ENCODE peak calls at places on chromosomes 13 and 19, in eight cellular contexts. One of them, this sample, is unnamed.

GRCh38 chr19:23365222-23365621 is 30.0 kb downstream of the ZNF91 start:
- DNase-seq in endothelial cell: no peak
- DNase-seq in foreskin fibroblast: no peak
- DNase-seq in cardiac fibroblast: no peak
- DNase-seq in NB4: no peak
- DNase-seq in HepG2: no peak
- DNase-seq in nephron progenitor cell: no peak
- DNase-seq in pancreas: no peak
- DNase-seq in this sample: no peak

GRCh38 chr19:917323-918151 is at the start of gene KISS1R:
- DNase-seq in pancreas: peak
- DNase-seq in endothelial cell: no peak
- DNase-seq in cardiac fibroblast: peak
- DNase-seq in foreskin fibroblast: peak
- DNase-seq in HepG2: peak
- DNase-seq in nephron progenitor cell: peak
- DNase-seq in NB4: peak
- DNase-seq in this sample: peak

GRCh38 chr19:29062486-29063435 is 150.2 kb downstream of the UQCRFS1 start:
- DNase-seq in NB4: no peak
- DNase-seq in endothelial cell: no peak
- DNase-seq in HepG2: no peak
- DNase-seq in pancreas: no peak
- DNase-seq in foreskin fibroblast: no peak
- DNase-seq in cardiac fibroblast: no peak
- DNase-seq in nephron progenitor cell: no peak
- DNase-seq in this sample: no peak

GRCh38 chr13:58085819-58086218 is 454.3 kb downstream of the PCDH17 start:
- DNase-seq in HepG2: no peak
- DNase-seq in NB4: peak
- DNase-seq in pancreas: no peak
- DNase-seq in cardiac fibroblast: no peak
- DNase-seq in foreskin fibroblast: no peak
- DNase-seq in nephron progenitor cell: no peak
- DNase-seq in endothelial cell: no peak
- DNase-seq in this sample: no peak

GRCh38 chr19:50333737-50334617 is 4.8 kb upstream of the KCNC3 start:
- DNase-seq in endothelial cell: no peak
- DNase-seq in cardiac fibroblast: no peak
- DNase-seq in NB4: no peak
- DNase-seq in nephron progenitor cell: peak
- DNase-seq in pancreas: peak
- DNase-seq in HepG2: no peak
- DNase-seq in foreskin fibroblast: peak
- DNase-seq in this sample: peak

GRCh38 chr19:14404322-14404721 is 14.8 kb downstream of the DDX39A start:
- DNase-seq in endothelial cell: no peak
- DNase-seq in foreskin fibroblast: no peak
- DNase-seq in nephron progenitor cell: no peak
- DNase-seq in cardiac fibroblast: no peak
- DNase-seq in HepG2: no peak
- DNase-seq in NB4: no peak
- DNase-seq in pancreas: no peak
- DNase-seq in this sample: no peak

GRCh38 chr13:40058757-40059236 is 403.3 kb downstream of the COG6 start:
- DNase-seq in nephron progenitor cell: no peak
- DNase-seq in pancreas: no peak
- DNase-seq in endothelial cell: no peak
- DNase-seq in cardiac fibroblast: no peak
- DNase-seq in HepG2: no peak
- DNase-seq in NB4: no peak
- DNase-seq in foreskin fibroblast: no peak
- DNase-seq in this sample: no peak

GRCh38 chr13:25862156-25862555 is 189.7 kb downstream of the SHISA2 start:
- DNase-seq in pancreas: no peak
- DNase-seq in HepG2: no peak
- DNase-seq in cardiac fibroblast: no peak
- DNase-seq in NB4: no peak
- DNase-seq in nephron progenitor cell: no peak
- DNase-seq in foreskin fibroblast: no peak
- DNase-seq in endothelial cell: no peak
- DNase-seq in this sample: no peak

GRCh38 chr19:7355151-7355845 is 6.6 kb downstream of the ARHGEF18 start:
- DNase-seq in cardiac fibroblast: peak
- DNase-seq in pancreas: no peak
- DNase-seq in nephron progenitor cell: no peak
- DNase-seq in NB4: no peak
- DNase-seq in HepG2: no peak
- DNase-seq in foreskin fibroblast: peak
- DNase-seq in endothelial cell: no peak
- DNase-seq in this sample: no peak

GRCh38 chr13:110030394-110030928 is 244.1 kb upstream of the IRS2 start:
- DNase-seq in foreskin fibroblast: no peak
- DNase-seq in endothelial cell: no peak
- DNase-seq in cardiac fibroblast: no peak
- DNase-seq in pancreas: no peak
- DNase-seq in nephron progenitor cell: no peak
- DNase-seq in HepG2: no peak
- DNase-seq in NB4: no peak
- DNase-seq in this sample: no peak

GRCh38 chr13:51221674-51222509 is at the start of gene FAM124A:
- DNase-seq in endothelial cell: peak
- DNase-seq in NB4: peak
- DNase-seq in foreskin fibroblast: peak
- DNase-seq in HepG2: no peak
- DNase-seq in pancreas: peak
- DNase-seq in cardiac fibroblast: peak
- DNase-seq in nephron progenitor cell: peak
- DNase-seq in this sample: peak

GRCh38 chr13:94065741-94066140 is 413.7 kb downstream of the DCT start:
- DNase-seq in foreskin fibroblast: peak
- DNase-seq in pancreas: no peak
- DNase-seq in NB4: no peak
- DNase-seq in HepG2: no peak
- DNase-seq in nephron progenitor cell: no peak
- DNase-seq in cardiac fibroblast: no peak
- DNase-seq in endothelial cell: no peak
- DNase-seq in this sample: no peak

GRCh38 chr13:29073762-29074161 is 253.6 kb downstream of the MTUS2 start:
- DNase-seq in NB4: no peak
- DNase-seq in pancreas: no peak
- DNase-seq in nephron progenitor cell: no peak
- DNase-seq in foreskin fibroblast: no peak
- DNase-seq in HepG2: no peak
- DNase-seq in cardiac fibroblast: no peak
- DNase-seq in endothelial cell: no peak
- DNase-seq in this sample: no peak

GRCh38 chr19:18271433-18271841 is 2.8 kb downstream of the IQCN start:
- DNase-seq in HepG2: no peak
- DNase-seq in pancreas: no peak
- DNase-seq in foreskin fibroblast: no peak
- DNase-seq in endothelial cell: no peak
- DNase-seq in cardiac fibroblast: no peak
- DNase-seq in NB4: no peak
- DNase-seq in nephron progenitor cell: no peak
- DNase-seq in this sample: no peak

GRCh38 chr13:46642254-46642653 is 89.3 kb downstream of the LRCH1 start:
- DNase-seq in cardiac fibroblast: no peak
- DNase-seq in foreskin fibroblast: no peak
- DNase-seq in pancreas: no peak
- DNase-seq in nephron progenitor cell: no peak
- DNase-seq in endothelial cell: no peak
- DNase-seq in HepG2: no peak
- DNase-seq in NB4: no peak
- DNase-seq in this sample: no peak

GRCh38 chr13:85724554-85725432 is 74.4 kb downstream of the SLITRK6 start:
- DNase-seq in HepG2: no peak
- DNase-seq in pancreas: no peak
- DNase-seq in nephron progenitor cell: no peak
- DNase-seq in endothelial cell: no peak
- DNase-seq in foreskin fibroblast: peak
- DNase-seq in NB4: no peak
- DNase-seq in cardiac fibroblast: no peak
- DNase-seq in this sample: no peak

GRCh38 chr19:18478545-18479311 is 40.8 kb upstream of the ISYNA1 start:
- DNase-seq in endothelial cell: peak
- DNase-seq in foreskin fibroblast: peak
- DNase-seq in HepG2: peak
- DNase-seq in pancreas: no peak
- DNase-seq in nephron progenitor cell: no peak
- DNase-seq in cardiac fibroblast: peak
- DNase-seq in NB4: peak
- DNase-seq in this sample: peak

GRCh38 chr13:94620286-94620896 is 18.7 kb downstream of the GPR180 start:
- DNase-seq in endothelial cell: peak
- DNase-seq in pancreas: no peak
- DNase-seq in cardiac fibroblast: peak
- DNase-seq in NB4: peak
- DNase-seq in nephron progenitor cell: peak
- DNase-seq in HepG2: peak
- DNase-seq in foreskin fibroblast: peak
- DNase-seq in this sample: no peak

GRCh38 chr13:73676550-73677040 is 457.6 kb downstream of the KLF12 start:
- DNase-seq in foreskin fibroblast: no peak
- DNase-seq in cardiac fibroblast: no peak
- DNase-seq in nephron progenitor cell: no peak
- DNase-seq in NB4: no peak
- DNase-seq in endothelial cell: no peak
- DNase-seq in pancreas: no peak
- DNase-seq in HepG2: no peak
- DNase-seq in this sample: no peak

GRCh38 chr13:113186061-113186900 is 22.2 kb downstream of the PCID2 start:
- DNase-seq in nephron progenitor cell: no peak
- DNase-seq in pancreas: no peak
- DNase-seq in foreskin fibroblast: peak
- DNase-seq in HepG2: no peak
- DNase-seq in endothelial cell: no peak
- DNase-seq in cardiac fibroblast: no peak
- DNase-seq in NB4: no peak
- DNase-seq in this sample: no peak

GRCh38 chr19:3035542-3036118 is 6.5 kb upstream of the TLE2 start:
- DNase-seq in pancreas: peak
- DNase-seq in endothelial cell: peak
- DNase-seq in foreskin fibroblast: peak
- DNase-seq in nephron progenitor cell: peak
- DNase-seq in NB4: peak
- DNase-seq in HepG2: peak
- DNase-seq in cardiac fibroblast: peak
- DNase-seq in this sample: peak
- TF ChIP-seq CTCF in pancreas: no peak
- TF ChIP-seq CTCF in endothelial cell: no peak
- TF ChIP-seq CTCF in foreskin fibroblast: no peak
- TF ChIP-seq CTCF in nephron progenitor cell: no peak
- TF ChIP-seq CTCF in NB4: no peak
- TF ChIP-seq CTCF in HepG2: no peak
- TF ChIP-seq CTCF in cardiac fibroblast: no peak
- TF ChIP-seq CTCF in this sample: no peak

DNA sequence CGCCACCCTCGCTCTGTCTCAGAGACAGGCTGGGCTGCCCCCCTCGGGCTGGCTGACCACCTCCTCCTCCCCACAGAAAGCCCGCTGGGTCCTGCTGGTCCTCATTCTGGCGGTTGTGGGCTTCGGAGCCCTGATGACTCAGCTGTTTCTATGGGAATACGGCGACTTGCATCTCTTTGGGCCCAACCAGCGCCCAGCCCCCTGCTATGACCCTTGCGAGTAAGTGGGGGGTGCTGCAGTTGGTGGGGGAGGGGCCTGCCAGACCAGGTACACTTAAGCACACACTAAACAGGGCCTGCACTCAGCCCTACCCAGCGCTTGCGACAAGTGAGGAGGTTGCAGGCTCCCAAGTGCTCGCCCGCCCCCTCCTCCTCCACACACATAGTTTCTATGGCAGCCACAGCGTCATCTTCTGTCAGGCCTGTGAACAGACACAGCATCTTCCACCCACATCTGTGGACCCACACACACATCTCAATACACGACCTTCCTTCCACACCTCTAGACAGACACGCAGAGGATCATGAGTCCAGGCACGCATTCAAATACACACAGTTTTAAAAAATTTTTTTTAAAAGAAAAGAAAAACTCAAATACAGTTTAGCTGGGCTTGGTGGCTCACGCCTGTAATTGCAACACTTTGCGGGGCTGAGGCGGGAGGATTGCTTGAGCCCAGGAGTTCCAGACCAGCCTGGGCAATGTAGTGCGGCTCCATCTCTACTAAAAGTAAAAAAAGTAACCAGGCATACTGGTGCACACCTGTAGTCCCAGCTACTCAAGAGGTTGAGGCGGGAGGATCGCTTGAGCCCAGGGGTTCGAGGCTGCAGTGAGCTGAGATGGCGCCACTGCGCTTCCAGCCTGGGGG is 18.4 kb downstream of the PLD3 start:
- DNase-seq in cardiac fibroblast: peak
- DNase-seq in NB4: peak
- DNase-seq in HepG2: no peak
- DNase-seq in endothelial cell: peak
- DNase-seq in nephron progenitor cell: peak
- DNase-seq in foreskin fibroblast: no peak
- DNase-seq in pancreas: no peak
- DNase-seq in this sample: no peak
- TF ChIP-seq CTCF in cardiac fibroblast: no peak
- TF ChIP-seq CTCF in NB4: no peak
- TF ChIP-seq CTCF in HepG2: no peak
- TF ChIP-seq CTCF in endothelial cell: no peak
- TF ChIP-seq CTCF in nephron progenitor cell: no peak
- TF ChIP-seq CTCF in foreskin fibroblast: no peak
- TF ChIP-seq CTCF in pancreas: no peak
- TF ChIP-seq CTCF in this sample: no peak

GRCh38 chr19:8832132-8833021 is at the start of the genes MBD3L1 and ZNF558:
- DNase-seq in cardiac fibroblast: peak
- DNase-seq in nephron progenitor cell: peak
- DNase-seq in foreskin fibroblast: peak
- DNase-seq in NB4: peak
- DNase-seq in endothelial cell: no peak
- DNase-seq in pancreas: peak
- DNase-seq in HepG2: peak
- DNase-seq in this sample: peak
- TF ChIP-seq CTCF in cardiac fibroblast: no peak
- TF ChIP-seq CTCF in nephron progenitor cell: no peak
- TF ChIP-seq CTCF in foreskin fibroblast: no peak
- TF ChIP-seq CTCF in NB4: no peak
- TF ChIP-seq CTCF in endothelial cell: no peak
- TF ChIP-seq CTCF in pancreas: no peak
- TF ChIP-seq CTCF in HepG2: peak
- TF ChIP-seq CTCF in this sample: no peak

DNA sequence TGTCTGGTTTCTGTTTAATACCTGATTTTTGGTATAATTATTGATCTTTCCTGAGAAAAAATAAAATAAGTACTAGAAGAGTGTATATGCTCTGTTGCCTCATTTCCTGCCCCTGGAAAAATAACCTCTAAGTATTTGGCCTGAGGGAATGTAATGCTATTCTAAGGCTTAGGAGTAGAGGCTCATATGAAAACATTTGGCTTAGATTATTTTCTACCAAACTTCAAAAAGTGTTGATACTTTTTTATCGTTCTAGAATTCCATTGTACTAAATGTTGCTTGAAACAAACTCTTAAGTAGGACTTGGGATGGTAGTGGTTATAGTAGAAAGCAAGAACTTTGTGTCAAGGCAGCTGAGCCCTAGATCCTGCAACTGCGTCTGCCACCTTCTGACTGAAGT is 57.8 kb downstream of the COG3 start:
- DNase-seq in foreskin fibroblast: peak
- DNase-seq in cardiac fibroblast: no peak
- DNase-seq in endothelial cell: no peak
- DNase-seq in HepG2: no peak
- DNase-seq in pancreas: no peak
- DNase-seq in NB4: no peak
- DNase-seq in nephron progenitor cell: no peak
- DNase-seq in this sample: no peak
- TF ChIP-seq CTCF in foreskin fibroblast: no peak
- TF ChIP-seq CTCF in cardiac fibroblast: no peak
- TF ChIP-seq CTCF in endothelial cell: no peak
- TF ChIP-seq CTCF in HepG2: no peak
- TF ChIP-seq CTCF in pancreas: no peak
- TF ChIP-seq CTCF in NB4: no peak
- TF ChIP-seq CTCF in nephron progenitor cell: no peak
- TF ChIP-seq CTCF in this sample: no peak